ENCODE peak calls at places on chromosomes 11 and 22, in five cellular contexts. L is brain microvascular endothelial cell, Y is aorta, Q is small intestine, N is dorsolateral prefrontal cortex. O is an unnamed sample.

GRCh38 chr11:2961080-2961479 is 31.0 kb downstream of the NAP1L4 start:
- DNase-seq in L (no peak), Y (no peak), Q (no peak), N (no peak), O (no peak)

GRCh38 chr22:39234157-39234793 is 10.5 kb downstream of the PDGFB start:
- DNase-seq in L (peak; percentile 72), Y (no peak), Q (no peak), N (no peak), O (no peak)

GRCh38 chr22:49768077-49768476 is 59.6 kb downstream of the BRD1 start:
- DNase-seq in L (no peak), Y (peak; percentile 17), Q (no peak), N (no peak), O (peak; percentile 59)

GRCh38 chr11:12666905-12667304 is 7.3 kb upstream of the TEAD1 start:
- DNase-seq in L (no peak), Y (no peak), Q (no peak), N (no peak), O (no peak)

GRCh38 chr11:43735931-43736330 is 55.4 kb downstream of the HSD17B12 start:
- DNase-seq in L (no peak), Y (peak; percentile 48), Q (no peak), N (no peak), O (no peak)

GRCh38 chr11:96152623-96153022 is 190.4 kb downstream of the MAML2 start:
- DNase-seq in L (no peak), Y (no peak), Q (no peak), N (no peak), O (no peak)

GRCh38 chr11:120964857-120965256 is 59.0 kb upstream of the TBCEL start:
- DNase-seq in L (peak; percentile 20), Y (no peak), Q (no peak), N (no peak), O (no peak)

GRCh38 chr11:6249822-6250555 is 9.6 kb upstream of the CCKBR start:
- DNase-seq in L (peak; percentile 74), Y (peak; percentile 90), Q (peak; percentile 89), N (peak; percentile 60), O (peak; percentile 66)

GRCh38 chr11:134864233-134864967 is 452.4 kb upstream of the B3GAT1 start:
- DNase-seq in L (no peak), Y (no peak), Q (no peak), N (no peak), O (no peak)

GRCh38 chr11:114762437-114762836 is 84.1 kb downstream of the NXPE2 start:
- DNase-seq in L (peak; percentile 47), Y (peak; percentile 73), Q (peak; percentile 70), N (peak; percentile 66), O (peak; percentile 81)

GRCh38 chr11:90391756-90392155 is 168.9 kb upstream of the CHORDC1 start:
- DNase-seq in L (no peak), Y (no peak), Q (no peak), N (no peak), O (no peak)

GRCh38 chr11:123653405-123653996 is 923 bp downstream of the SCN3B start:
- DNase-seq in L (no peak), Y (no peak), Q (no peak), N (no peak), O (no peak)

GRCh38 chr11:59427068-59427382 is 812 bp upstream of the OR5A2 start:
- DNase-seq in L (no peak), Y (no peak), Q (no peak), N (no peak), O (no peak)

DNA sequence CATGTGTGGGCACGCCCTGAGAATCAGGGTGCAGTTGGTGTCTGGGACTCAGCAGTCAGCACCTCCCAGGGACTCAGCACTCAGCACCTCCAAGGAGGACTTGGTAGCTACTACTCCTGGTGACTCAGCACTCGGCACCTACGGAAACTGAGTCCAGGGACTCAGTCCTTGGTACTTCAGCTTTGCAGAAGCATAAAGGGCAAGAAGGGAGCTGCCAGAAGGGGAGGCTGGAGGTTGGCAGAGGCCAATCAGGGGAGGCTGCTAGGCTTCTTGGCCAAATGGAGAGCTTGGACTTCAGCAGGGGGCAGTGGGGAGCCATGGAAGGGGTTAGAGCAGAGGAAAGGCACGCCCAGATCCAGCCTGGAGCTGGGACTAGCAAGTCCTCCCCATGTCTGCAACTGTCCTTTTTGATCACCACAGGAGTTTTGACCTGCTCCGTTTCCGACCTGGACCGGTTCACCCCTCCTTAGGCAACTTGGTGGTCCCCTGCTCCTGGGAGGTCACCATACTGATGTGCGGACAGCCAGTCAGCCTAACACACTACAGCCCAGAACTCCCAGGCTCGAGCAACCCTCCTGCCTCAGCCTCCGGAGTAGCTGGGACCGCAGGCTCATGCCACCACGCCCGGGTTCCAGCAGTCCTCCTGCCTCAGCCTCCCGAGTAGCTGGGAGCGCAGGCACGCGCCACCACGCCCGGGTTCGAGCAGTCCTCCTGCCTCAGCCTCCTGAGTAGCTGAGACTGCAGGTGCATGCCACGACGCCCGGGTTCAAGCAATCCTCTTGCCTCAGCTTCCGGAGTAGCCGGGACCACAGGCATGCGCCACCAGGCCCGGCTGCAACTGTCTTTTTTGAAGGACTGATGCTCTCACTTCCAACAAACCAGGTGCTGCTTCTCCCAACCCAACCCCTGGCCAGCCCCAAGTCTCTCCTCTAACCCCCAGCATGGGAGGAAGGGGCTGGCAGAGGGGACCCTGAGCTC is 1.5 kb downstream of the ANO9 start:
- DNase-seq in L (no peak), Y (peak; percentile 59), Q (peak; percentile 84), N (peak; percentile 40), O (no peak)
- H3K4me3 ChIP-seq in L (no peak overlapping the region), Y (no peak overlapping the region), Q (peak overlapping the region; percentile 85), N (no peak overlapping the region), O (no peak overlapping the region)

GRCh38 chr22:31346733-31347250 is 646 bp upstream of the PATZ1 start:
- DNase-seq in L (no peak), Y (no peak), Q (peak; percentile 53), N (peak; percentile 56), O (peak; percentile 82)

GRCh38 chr22:31344369-31345330 is 1.5 kb downstream of the PATZ1 start:
- DNase-seq in L (peak; percentile 26), Y (peak; percentile 69), Q (peak; percentile 71), N (peak; percentile 29), O (peak; percentile 68)

GRCh38 chr22:31347251-31348008 is 1.3 kb upstream of the PATZ1 start:
- DNase-seq in L (peak; percentile 45), Y (peak; percentile 82), Q (peak; percentile 64), N (peak; percentile 54), O (peak; percentile 85)

GRCh38 chr22:31346255-31346732 is at the start of gene PATZ1:
- DNase-seq in L (peak; percentile 43), Y (peak; percentile 84), Q (peak; percentile 67), N (peak; percentile 78), O (peak; percentile 87)

DNA sequence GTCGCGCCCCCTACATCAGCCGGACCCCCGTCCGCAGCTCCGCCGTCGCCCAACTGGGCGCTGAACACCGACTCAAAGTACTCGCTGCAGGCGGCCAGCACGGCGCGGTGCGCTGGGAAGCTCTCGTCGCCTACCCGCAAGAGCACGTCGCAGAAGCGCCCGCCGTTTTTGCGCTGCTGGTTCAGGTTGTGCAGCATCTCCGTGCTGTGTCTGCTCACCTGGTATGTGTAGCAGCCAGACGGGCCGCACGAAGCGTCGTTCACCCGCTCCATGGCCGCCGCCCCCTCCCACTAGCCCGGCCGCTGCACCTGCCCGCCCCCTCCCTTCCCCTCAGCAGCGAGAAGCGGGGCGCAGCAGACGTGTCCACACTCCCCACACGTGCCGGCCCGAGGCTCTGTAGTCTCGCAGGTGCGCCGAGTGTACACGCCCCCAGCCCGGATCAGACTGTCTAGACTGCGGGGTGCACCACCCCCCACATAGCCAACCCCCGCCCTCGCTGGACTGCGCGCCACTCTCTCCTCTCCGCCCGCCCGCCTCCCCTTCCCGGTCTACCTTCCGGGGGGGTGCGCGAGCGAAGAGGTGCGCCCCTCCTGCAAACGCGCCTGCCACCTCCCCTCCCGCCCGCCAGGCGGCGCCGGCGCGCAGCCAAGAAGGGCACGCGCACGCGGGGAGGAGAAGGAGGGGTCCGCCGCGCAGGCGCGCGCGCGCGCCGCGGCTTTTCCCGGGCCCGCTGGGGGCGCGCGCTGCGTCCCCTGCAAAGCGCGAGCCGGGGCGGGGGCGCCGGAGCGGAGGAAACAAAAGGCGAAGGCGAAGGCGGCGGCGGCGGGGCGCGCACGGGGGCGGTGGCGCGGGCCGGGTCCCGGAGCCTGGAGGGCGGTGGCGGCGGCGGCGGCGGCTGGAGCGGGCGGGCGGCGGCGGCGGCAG is 553 bp downstream of the PATZ1 start:
- DNase-seq in L (peak; percentile 56), Y (peak; percentile 88), Q (peak; percentile 87), N (peak; percentile 58), O (peak; percentile 93)
- H3K27ac ChIP-seq in L (peak overlapping the region; percentile 58), Y (no peak overlapping the region), Q (peak overlapping the region; percentile 49), N (peak overlapping the region; percentile 61), O (peak overlapping the region; percentile 90)

DNA sequence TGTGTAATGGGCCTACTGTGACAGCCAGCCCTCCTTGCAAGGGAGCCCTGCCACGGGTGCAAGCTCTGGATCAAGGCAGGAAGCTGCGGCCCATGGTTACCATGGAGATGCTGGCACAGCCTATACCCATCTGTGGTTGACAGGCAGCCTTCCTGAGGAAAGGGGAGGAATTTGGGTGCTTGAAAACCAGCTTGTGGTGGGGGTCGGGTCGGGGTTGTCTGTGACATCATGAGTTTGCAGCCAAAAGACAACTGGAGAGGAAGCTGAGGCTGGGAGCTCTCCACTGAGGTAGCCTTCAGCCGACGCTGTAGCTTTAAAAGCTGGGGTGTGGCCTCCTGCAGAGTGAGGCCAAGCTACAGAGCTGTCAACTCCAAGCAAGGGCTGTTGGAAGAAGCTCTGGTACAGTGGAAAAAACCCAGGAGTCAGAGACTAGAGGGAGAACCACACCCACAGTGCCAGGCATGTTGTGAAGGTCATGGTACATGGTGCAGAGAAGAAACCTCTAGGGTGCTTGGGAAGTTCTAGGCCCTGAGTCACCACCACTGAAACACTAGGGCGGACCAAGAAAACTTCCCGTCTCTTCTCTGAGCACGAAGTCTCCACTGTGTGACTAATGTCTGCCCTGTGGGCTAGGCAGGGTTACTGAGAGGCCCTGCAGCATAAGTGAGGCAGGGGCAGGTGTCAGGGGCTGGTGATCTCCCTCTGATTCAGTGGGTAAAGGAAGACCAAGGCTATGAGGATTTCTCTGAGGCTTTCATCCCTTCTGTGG is 10.8 kb upstream of the LDHA start:
- DNase-seq in L (peak; percentile 98), Y (peak; percentile 92), Q (peak; percentile 100), N (no peak), O (peak; percentile 64)
- H3K4me3 ChIP-seq in L (no peak overlapping the region), Y (no peak overlapping the region), Q (no peak overlapping the region), N (no peak overlapping the region), O (no peak overlapping the region)

GRCh38 chr11:46755962-46756361 is 36.9 kb downstream of the F2 start:
- DNase-seq in L (no peak), Y (no peak), Q (no peak), N (no peak), O (no peak)

GRCh38 chr11:46762248-46762647 is 43.2 kb downstream of the F2 start:
- DNase-seq in L (no peak), Y (no peak), Q (no peak), N (no peak), O (no peak)

GRCh38 chr11:46759196-46759595 is 40.2 kb downstream of the F2 start:
- DNase-seq in L (no peak), Y (no peak), Q (no peak), N (no peak), O (no peak)

GRCh38 chr11:46761807-46762206 is 42.8 kb downstream of the F2 start:
- DNase-seq in L (no peak), Y (no peak), Q (no peak), N (no peak), O (no peak)

DNA sequence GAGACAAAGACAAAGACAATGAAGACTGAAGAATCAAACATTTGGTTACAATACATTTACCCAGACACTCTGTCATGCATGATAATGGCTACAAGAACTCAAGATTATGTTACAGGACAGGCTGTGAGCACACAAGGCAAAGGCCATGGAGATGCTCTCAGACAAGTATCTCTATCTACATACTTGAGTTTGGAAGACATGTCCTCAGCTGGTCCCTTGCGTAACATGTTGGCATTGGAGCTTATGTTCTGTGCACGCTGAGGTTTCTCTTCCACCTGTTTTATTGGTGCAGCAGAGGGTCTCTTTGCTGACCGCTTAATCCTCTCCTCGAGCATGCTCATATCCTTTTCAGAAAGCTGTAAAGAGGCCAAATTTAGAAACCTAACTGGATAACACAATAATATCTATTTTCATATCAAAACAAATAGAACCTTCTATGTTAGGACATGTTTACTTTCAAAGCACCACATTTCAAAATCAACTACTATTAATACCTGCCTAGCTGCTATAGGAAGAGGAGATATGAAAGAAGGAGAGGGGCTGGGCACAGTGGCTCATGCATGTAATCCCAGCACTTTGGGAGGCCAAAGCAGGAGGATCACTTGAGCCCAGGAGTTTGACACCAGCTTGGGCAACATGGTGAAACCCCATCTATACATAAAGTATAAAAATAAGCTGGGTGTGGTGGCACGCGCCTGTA is 41.6 kb downstream of the F2 start:
- DNase-seq in L (no peak), Y (no peak), Q (no peak), N (no peak), O (no peak)
- H3K27ac ChIP-seq in L (no peak overlapping the region), Y (no peak overlapping the region), Q (no peak overlapping the region), N (peak overlapping the region; percentile 44), O (no peak overlapping the region)

O was measured in upper lobe of right lung.